ENCODE peak calls at places on chromosomes 12 and 14, in seven cellular contexts. S is AG04450, J is Caco-2, H is thyroid gland, E is adrenal gland, Q is HL-60, A is lower lobe of right lung. M is an unnamed sample.
A peak's percentile ranks its signal among the peaks of the same experiment; 100 is the strongest.

GRCh38 chr12:74537126-74537706 is 419 bp upstream of the ATXN7L3B start:
- DNase-seq in S (peak; percentile 10), J (peak; percentile 30), H (no peak), E (no peak), Q (peak; percentile 27), A (no peak), M (peak; percentile 16)

GRCh38 chr12:55830601-55831406 is 1.4 kb upstream of the DNAJC14 start:
- DNase-seq in S (no peak), J (peak; percentile 53), H (peak; percentile 74), E (peak; percentile 70), Q (peak; percentile 36), A (peak; percentile 79), M (peak; percentile 41)

GRCh38 chr14:32428875-32429274 is 99.8 kb downstream of the AKAP6 start:
- DNase-seq in S (no peak), J (no peak), H (no peak), E (no peak), Q (no peak), A (no peak), M (no peak)

GRCh38 chr12:12883369-12884001 is 7.9 kb upstream of the GPRC5A start:
- DNase-seq in S (no peak), J (peak; percentile 90), H (no peak), E (no peak), Q (no peak), A (no peak), M (no peak)

GRCh38 chr14:89276424-89276975 is 140.5 kb downstream of the FOXN3 start:
- DNase-seq in S (no peak), J (no peak), H (no peak), E (no peak), Q (no peak), A (peak; percentile 54), M (peak; percentile 28)

GRCh38 chr12:77220586-77220985 is 155.2 kb upstream of the E2F7 start:
- DNase-seq in S (no peak), J (no peak), H (no peak), E (no peak), Q (no peak), A (no peak), M (no peak)

GRCh38 chr12:81598205-81598604 is 160.9 kb downstream of the PPFIA2 start:
- DNase-seq in S (no peak), J (no peak), H (no peak), E (no peak), Q (no peak), A (no peak), M (no peak)

GRCh38 chr14:44756577-44756976 is 205.2 kb downstream of the KLHL28 start:
- DNase-seq in S (no peak), J (no peak), H (no peak), E (no peak), Q (no peak), A (no peak), M (no peak)

GRCh38 chr12:45726594-45727300 is 2.8 kb upstream of the ARID2 start:
- DNase-seq in S (no peak), J (peak; percentile 67), H (peak; percentile 65), E (peak; percentile 62), Q (no peak), A (peak; percentile 72), M (no peak)

GRCh38 chr12:9881246-9881645 is at the start of gene KLRF2:
- DNase-seq in S (no peak), J (no peak), H (no peak), E (no peak), Q (no peak), A (no peak), M (no peak)

GRCh38 chr12:12108441-12109058 is 37.8 kb downstream of the BCL2L14 start:
- DNase-seq in S (no peak), J (no peak), H (no peak), E (no peak), Q (no peak), A (no peak), M (no peak)

GRCh38 chr14:56412453-56413434 is 166.9 kb upstream of the TMEM260 start:
- DNase-seq in S (no peak), J (no peak), H (no peak), E (no peak), Q (no peak), A (no peak), M (no peak)

GRCh38 chr12:78062781-78063180 is 232.1 kb downstream of the NAV3 start:
- DNase-seq in S (peak; percentile 48), J (no peak), H (peak; percentile 56), E (peak; percentile 55), Q (no peak), A (no peak), M (peak; percentile 62)

GRCh38 chr12:71980543-71980942 is 41.9 kb downstream of the TPH2 start:
- DNase-seq in S (no peak), J (no peak), H (no peak), E (no peak), Q (no peak), A (no peak), M (no peak)

GRCh38 chr12:7433276-7433822 is 10.6 kb downstream of the CD163L1 start:
- DNase-seq in S (peak; percentile 30), J (no peak), H (no peak), E (no peak), Q (no peak), A (no peak), M (peak; percentile 25)

GRCh38 chr12:132222096-132222807 is 78.0 kb downstream of the NOC4L start:
- DNase-seq in S (no peak), J (peak; percentile 62), H (peak; percentile 94), E (no peak), Q (peak; percentile 14), A (peak; percentile 52), M (no peak)

GRCh38 chr14:93543766-93544165 is 113.0 kb downstream of the UNC79 start:
- DNase-seq in S (no peak), J (peak; percentile 13), H (no peak), E (no peak), Q (no peak), A (no peak), M (no peak)

GRCh38 chr12:96399081-96399918 is 939 bp downstream of the CDK17 start:
- DNase-seq in S (no peak), J (peak; percentile 55), H (peak; percentile 74), E (peak; percentile 71), Q (peak; percentile 35), A (peak; percentile 89), M (no peak)

GRCh38 chr14:61344437-61345143 is 23.2 kb downstream of the PRKCH start:
- DNase-seq in S (no peak), J (no peak), H (no peak), E (no peak), Q (no peak), A (no peak), M (no peak)

GRCh38 chr14:55267816-55268215 is 3.4 kb upstream of the FBXO34 start:
- DNase-seq in S (no peak), J (no peak), H (peak; percentile 84), E (no peak), Q (no peak), A (no peak), M (no peak)

GRCh38 chr12:16586350-16587109 is 19.4 kb downstream of the LMO3 start:
- DNase-seq in S (no peak), J (no peak), H (no peak), E (no peak), Q (no peak), A (no peak), M (no peak)

GRCh38 chr12:54005531-54005852 is 3.3 kb upstream of the HOXC8 start:
- DNase-seq in S (no peak), J (no peak), H (no peak), E (no peak), Q (no peak), A (no peak), M (no peak)

GRCh38 chr12:54004841-54005530 is 3.8 kb upstream of the HOXC8 start:
- DNase-seq in S (no peak), J (no peak), H (no peak), E (no peak), Q (no peak), A (no peak), M (no peak)

GRCh38 chr12:54006700-54007220 is 2.0 kb upstream of the HOXC8 start:
- DNase-seq in S (no peak), J (peak; percentile 74), H (no peak), E (no peak), Q (no peak), A (no peak), M (no peak)

GRCh38 chr12:54007538-54008259 is 1.1 kb upstream of the HOXC8 start:
- DNase-seq in S (no peak), J (no peak), H (no peak), E (no peak), Q (no peak), A (no peak), M (no peak)

GRCh38 chr12:54005853-54006699 is 2.7 kb upstream of the HOXC8 start:
- DNase-seq in S (peak; percentile 20), J (peak; percentile 92), H (peak; percentile 90), E (peak; percentile 88), Q (peak; percentile 61), A (peak; percentile 92), M (no peak)
- H3K4me3 ChIP-seq in S (peak overlapping the region; percentile 25), J (peak overlapping the region; percentile 53), H (no peak overlapping the region), E (no peak overlapping the region), Q (peak overlapping the region; percentile 5), A (peak overlapping the region; percentile 44), M (peak overlapping the region; percentile 37)

DNA sequence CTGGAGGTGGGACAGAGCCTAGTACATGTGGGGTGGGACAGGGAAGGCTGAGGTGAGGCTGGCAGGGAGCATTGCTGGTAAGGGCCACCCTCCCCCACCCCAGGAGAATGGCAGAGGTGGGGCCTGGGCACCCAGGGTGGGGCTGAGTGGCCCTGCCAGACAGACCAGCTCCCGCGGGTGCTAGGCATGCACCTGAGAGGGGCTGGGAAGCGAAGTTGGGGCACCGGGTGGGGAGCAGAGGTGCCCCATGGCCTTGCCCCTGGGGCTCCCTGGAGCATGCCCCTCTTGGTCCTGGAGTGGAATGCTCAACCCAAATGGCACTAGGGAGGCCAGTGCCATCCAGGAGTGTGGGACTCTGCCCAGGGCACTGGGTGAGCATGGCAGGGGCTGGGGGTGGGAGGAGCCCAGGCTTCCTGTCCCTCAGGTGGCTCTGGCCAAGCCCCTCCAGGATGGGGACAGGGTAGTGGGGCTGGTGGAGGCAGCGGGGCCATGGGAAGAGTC is 1.3 kb downstream of the TNFAIP2 start:
- DNase-seq in S (no peak), J (no peak), H (no peak), E (peak; percentile 23), Q (no peak), A (no peak), M (no peak)
- H3K4me3 ChIP-seq in S (no peak overlapping the region), J (no peak overlapping the region), H (no peak overlapping the region), E (no peak overlapping the region), Q (peak overlapping the region; percentile 73), A (peak overlapping the region; percentile 77), M (no peak overlapping the region)

GRCh38 chr12:51819851-51820720 is 28.4 kb downstream of the FIGNL2 start:
- DNase-seq in S (no peak), J (no peak), H (peak; percentile 64), E (no peak), Q (no peak), A (peak; percentile 36), M (no peak)
- H3K4me3 ChIP-seq in S (peak overlapping the region; percentile 58), J (peak overlapping the region; percentile 46), H (no peak overlapping the region), E (no peak overlapping the region), Q (no peak overlapping the region), A (peak overlapping the region; percentile 61), M (peak overlapping the region; percentile 37)

DNA sequence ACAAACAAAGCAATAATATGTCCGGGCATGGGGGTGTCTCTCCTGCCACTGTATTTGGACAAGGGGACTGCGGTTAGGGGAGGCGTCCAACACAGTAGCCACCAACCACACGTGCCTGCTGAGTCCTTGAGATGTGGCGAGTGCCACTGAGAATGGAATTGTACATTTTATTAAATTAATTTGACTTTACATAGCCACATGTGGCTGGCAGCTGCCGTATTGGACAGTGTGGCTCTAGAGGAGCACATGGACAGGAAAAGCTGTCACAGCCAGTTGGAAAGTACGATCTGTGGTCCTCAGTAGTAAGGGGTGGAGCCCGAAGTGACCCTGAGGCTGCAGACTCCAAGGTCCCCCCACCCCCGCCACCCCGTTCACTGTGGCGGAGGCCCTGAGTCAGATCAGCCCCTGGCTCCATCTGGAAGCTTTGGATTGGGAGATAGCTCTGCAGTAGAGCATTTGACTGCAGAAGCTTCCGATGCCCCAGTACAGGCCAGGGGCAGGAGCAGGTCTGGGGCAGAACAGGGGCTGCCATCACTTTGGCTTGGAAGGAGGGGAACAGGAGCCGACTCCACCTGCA is 25.8 kb upstream of the BEGAIN start:
- DNase-seq in S (no peak), J (no peak), H (no peak), E (no peak), Q (no peak), A (no peak), M (no peak)
- H3K4me3 ChIP-seq in S (no peak overlapping the region), J (no peak overlapping the region), H (no peak overlapping the region), E (no peak overlapping the region), Q (no peak overlapping the region), A (no peak overlapping the region), M (no peak overlapping the region)

M was measured in skeletal muscle cell.